ENCODE peak calls at places on chromosomes 3 and 15, in eight cellular contexts. P, V, G, F, Z, R, Q and M are unnamed samples.

GRCh38 chr15:63296195-63296594 is 18.8 kb downstream of the APH1B start:
- DNase-seq in P (no peak), V (no peak), G (no peak), F (no peak), Z (no peak), R (no peak), Q (no peak), M (no peak)

GRCh38 chr15:99509686-99510461 is 55.9 kb upstream of the MEF2A start:
- DNase-seq in P (no peak), V (no peak), G (no peak), F (no peak), Z (peak; percentile 50), R (no peak), Q (no peak), M (no peak)

GRCh38 chr3:194139085-194139976 is 3.4 kb downstream of the HES1 start:
- DNase-seq in P (peak; percentile 49), V (peak; percentile 55), G (no peak), F (no peak), Z (no peak), R (no peak), Q (peak; percentile 25), M (peak; percentile 97)

GRCh38 chr15:90059208-90059985 is 42.9 kb downstream of the IDH2 start:
- DNase-seq in P (no peak), V (no peak), G (peak; percentile 28), F (peak; percentile 69), Z (peak; percentile 65), R (no peak), Q (no peak), M (peak; percentile 61)

GRCh38 chr15:68272797-68273271 is 4.7 kb upstream of the FEM1B start:
- DNase-seq in P (no peak), V (no peak), G (no peak), F (no peak), Z (no peak), R (peak; percentile 64), Q (no peak), M (no peak)

GRCh38 chr15:73988075-73988969 is 3.8 kb downstream of the STOML1 start:
- DNase-seq in P (no peak), V (peak; percentile 77), G (no peak), F (no peak), Z (no peak), R (no peak), Q (no peak), M (no peak)

GRCh38 chr15:33310481-33311311 is at the start of gene RYR3:
- DNase-seq in P (peak; percentile 67), V (no peak), G (no peak), F (no peak), Z (no peak), R (peak; percentile 9), Q (no peak), M (peak; percentile 90)

GRCh38 chr3:100009285-100010086 is 104.8 kb downstream of the FILIP1L start:
- DNase-seq in P (no peak), V (no peak), G (no peak), F (no peak), Z (no peak), R (peak; percentile 24), Q (no peak), M (peak; percentile 86)

GRCh38 chr15:82178061-82178460 is 84.5 kb downstream of the EFL1 start:
- DNase-seq in P (no peak), V (no peak), G (no peak), F (no peak), Z (no peak), R (peak; percentile 80), Q (no peak), M (no peak)

GRCh38 chr3:73781536-73781935 is 156.8 kb upstream of the PDZRN3 start:
- DNase-seq in P (no peak), V (no peak), G (no peak), F (no peak), Z (peak; percentile 78), R (no peak), Q (no peak), M (no peak)

GRCh38 chr15:42688301-42688700 is 48.6 kb downstream of the CDAN1 start:
- DNase-seq in P (no peak), V (no peak), G (no peak), F (no peak), Z (no peak), R (no peak), Q (no peak), M (no peak)

GRCh38 chr3:196563721-196564225 is 4.6 kb downstream of the WDR53 start:
- DNase-seq in P (no peak), V (no peak), G (no peak), F (no peak), Z (no peak), R (no peak), Q (peak; percentile 26), M (no peak)

GRCh38 chr3:143928541-143929255 is 42.9 kb upstream of the DIPK2A start:
- DNase-seq in P (no peak), V (no peak), G (no peak), F (no peak), Z (no peak), R (no peak), Q (no peak), M (no peak)